ENCODE peak calls at places on chromosome 3, in five cellular contexts. C is NCI-H1694 treated with DMSO at 0.1 percent for 48 hours; H is KG1; N is H54; S is stimulated activated effector memory CD8-positive, alpha-beta T cell treated with anti-CD3 and anti-CD28 coated beads, Interleukin-12 subunit alpha, Interleukin-12 subunit beta, amount 100 ng/mL, for 72 hours. J is an unnamed sample.

GRCh38 chr3:194691481-194692281 is 6.0 kb downstream of the FAM43A start:
- DNase-seq in C (peak), H (no peak), N (no peak), S (no peak), J (no peak)

GRCh38 chr3:43001094-43001553 is 22.0 kb downstream of the GASK1A start:
- DNase-seq in C (no peak), H (no peak), N (no peak), S (no peak), J (no peak)

GRCh38 chr3:186594591-186595113 is 18.2 kb upstream of the AHSG start:
- DNase-seq in C (no peak), H (no peak), N (no peak), S (no peak), J (no peak)

GRCh38 chr3:55180936-55181535 is 253.2 kb upstream of the LRTM1 start:
- DNase-seq in C (no peak), H (peak), N (no peak), S (no peak), J (no peak)

GRCh38 chr3:59766165-59766872 is 716.5 kb upstream of the CFAP20DC start:
- DNase-seq in C (no peak), H (no peak), N (no peak), S (no peak), J (no peak)

GRCh38 chr3:120622870-120623718 is 27.0 kb downstream of the NDUFB4 start:
- DNase-seq in C (no peak), H (no peak), N (peak), S (no peak), J (no peak)

GRCh38 chr3:47156418-47156817 is 7.5 kb downstream of the SETD2 start:
- DNase-seq in C (no peak), H (no peak), N (no peak), S (no peak), J (no peak)

GRCh38 chr3:28242519-28242918 is 1.1 kb downstream of the CMC1 start:
- DNase-seq in C (no peak), H (no peak), N (no peak), S (no peak), J (no peak)

GRCh38 chr3:37087870-37088269 is 86.5 kb downstream of the LRRFIP2 start:
- DNase-seq in C (no peak), H (no peak), N (no peak), S (no peak), J (no peak)

GRCh38 chr3:69250014-69250413 is 127.6 kb upstream of the LMOD3 start:
- DNase-seq in C (no peak), H (no peak), N (no peak), S (peak), J (no peak)

GRCh38 chr3:183699238-183699947 is 1.8 kb downstream of the YEATS2 start:
- DNase-seq in C (no peak), H (no peak), N (no peak), S (no peak), J (no peak)

GRCh38 chr3:64028754-64029153 is 5.5 kb upstream of the PSMD6 start:
- DNase-seq in C (no peak), H (no peak), N (no peak), S (no peak), J (no peak)

GRCh38 chr3:157487339-157487738 is 15.9 kb downstream of the VEPH1 start:
- DNase-seq in C (no peak), H (no peak), N (no peak), S (no peak), J (no peak)

GRCh38 chr3:41526995-41527573 is 327.8 kb downstream of the CTNNB1 start:
- DNase-seq in C (no peak), H (no peak), N (no peak), S (no peak), J (no peak)

GRCh38 chr3:161117646-161118045 is 12.5 kb upstream of the B3GALNT1 start:
- DNase-seq in C (no peak), H (no peak), N (no peak), S (no peak), J (peak)

GRCh38 chr3:31230425-31230824 is 302.3 kb upstream of the STT3B start:
- DNase-seq in C (no peak), H (no peak), N (no peak), S (no peak), J (no peak)

J was measured in CMK.